ENCODE peak calls at places on chromosomes 4 and X, in four cellular contexts. One of them, this sample, is unnamed.

GRCh38 chrX:148885203-148885602 is 384.8 kb downstream of the AFF2 start:
- DNase-seq in heart left ventricle: no peak
- DNase-seq in amniotic epithelial cell: no peak
- DNase-seq in anterior cingulate cortex: no peak
- DNase-seq in this sample: no peak

GRCh38 chrX:39859991-39860861 is 237.5 kb downstream of the BCOR start:
- DNase-seq in heart left ventricle: no peak
- DNase-seq in amniotic epithelial cell: peak
- DNase-seq in anterior cingulate cortex: no peak
- DNase-seq in this sample: no peak

GRCh38 chr4:169090479-169091215 is 80.6 kb upstream of the CBR4 start:
- DNase-seq in amniotic epithelial cell: no peak
- DNase-seq in anterior cingulate cortex: no peak
- DNase-seq in heart left ventricle: no peak
- DNase-seq in this sample: no peak

GRCh38 chrX:14027031-14027430 is 2.7 kb downstream of the GEMIN8 start:
- DNase-seq in amniotic epithelial cell: peak
- DNase-seq in anterior cingulate cortex: peak
- DNase-seq in heart left ventricle: peak
- DNase-seq in this sample: peak

GRCh38 chrX:22585831-22586230 is 313.1 kb downstream of the CBLL2 start:
- DNase-seq in heart left ventricle: no peak
- DNase-seq in amniotic epithelial cell: no peak
- DNase-seq in anterior cingulate cortex: no peak
- DNase-seq in this sample: no peak

GRCh38 chr4:54879576-54879975 is 221.8 kb downstream of the KIT start:
- DNase-seq in anterior cingulate cortex: no peak
- DNase-seq in heart left ventricle: no peak
- DNase-seq in amniotic epithelial cell: peak
- DNase-seq in this sample: no peak

GRCh38 chr4:82513382-82513781 is 48.4 kb downstream of the TMEM150C start:
- DNase-seq in anterior cingulate cortex: no peak
- DNase-seq in heart left ventricle: no peak
- DNase-seq in amniotic epithelial cell: no peak
- DNase-seq in this sample: no peak

GRCh38 chrX:21940356-21940829 is at the start of gene SMS:
- DNase-seq in amniotic epithelial cell: peak
- DNase-seq in anterior cingulate cortex: peak
- DNase-seq in heart left ventricle: peak
- DNase-seq in this sample: peak

GRCh38 chr4:157075811-157076577 is at the start of gene GLRB:
- DNase-seq in anterior cingulate cortex: no peak
- DNase-seq in amniotic epithelial cell: no peak
- DNase-seq in heart left ventricle: peak
- DNase-seq in this sample: peak

GRCh38 chrX:142873214-142873613 is 152.5 kb upstream of the SPANXN4 start:
- DNase-seq in amniotic epithelial cell: no peak
- DNase-seq in heart left ventricle: no peak
- DNase-seq in anterior cingulate cortex: no peak
- DNase-seq in this sample: no peak

GRCh38 chrX:34893741-34894140 is 48.9 kb upstream of the FAM47B start:
- DNase-seq in amniotic epithelial cell: no peak
- DNase-seq in anterior cingulate cortex: no peak
- DNase-seq in heart left ventricle: no peak
- DNase-seq in this sample: no peak

GRCh38 chr4:74038161-74039064 is at the start of gene CXCL3:
- DNase-seq in heart left ventricle: peak
- DNase-seq in anterior cingulate cortex: peak
- DNase-seq in amniotic epithelial cell: peak
- DNase-seq in this sample: no peak

GRCh38 chr4:7798215-7798995 is 141.3 kb downstream of the AFAP1 start:
- DNase-seq in anterior cingulate cortex: no peak
- DNase-seq in amniotic epithelial cell: no peak
- DNase-seq in heart left ventricle: no peak
- DNase-seq in this sample: no peak

GRCh38 chr4:128159967-128160366 is 98.9 kb downstream of the LARP1B start:
- DNase-seq in anterior cingulate cortex: no peak
- DNase-seq in amniotic epithelial cell: peak
- DNase-seq in heart left ventricle: no peak
- DNase-seq in this sample: no peak

GRCh38 chr4:7665321-7665720 is 230.6 kb upstream of the PSAPL1 start:
- DNase-seq in heart left ventricle: peak
- DNase-seq in anterior cingulate cortex: no peak
- DNase-seq in amniotic epithelial cell: no peak
- DNase-seq in this sample: no peak

GRCh38 chrX:150062292-150063137 is 124.2 kb upstream of the EOLA2 start:
- DNase-seq in anterior cingulate cortex: no peak
- DNase-seq in amniotic epithelial cell: peak
- DNase-seq in heart left ventricle: no peak
- DNase-seq in this sample: peak

GRCh38 chrX:123361371-123361770 is 177.3 kb downstream of the GRIA3 start:
- DNase-seq in amniotic epithelial cell: no peak
- DNase-seq in anterior cingulate cortex: no peak
- DNase-seq in heart left ventricle: no peak
- DNase-seq in this sample: no peak

GRCh38 chr4:16824278-16824806 is 74.1 kb downstream of the LDB2 start:
- DNase-seq in amniotic epithelial cell: no peak
- DNase-seq in heart left ventricle: no peak
- DNase-seq in anterior cingulate cortex: no peak
- DNase-seq in this sample: no peak

GRCh38 chrX:13140007-13140406 is 95.6 kb upstream of the FAM9C start:
- DNase-seq in anterior cingulate cortex: no peak
- DNase-seq in amniotic epithelial cell: no peak
- DNase-seq in heart left ventricle: no peak
- DNase-seq in this sample: no peak

GRCh38 chrX:121307441-121307840 is 260.0 kb downstream of the GLUD2 start:
- DNase-seq in anterior cingulate cortex: no peak
- DNase-seq in heart left ventricle: no peak
- DNase-seq in amniotic epithelial cell: no peak
- DNase-seq in this sample: no peak

GRCh38 chr4:15240764-15241163 is 187.1 kb upstream of the C1QTNF7 start:
- DNase-seq in amniotic epithelial cell: peak
- DNase-seq in anterior cingulate cortex: no peak
- DNase-seq in heart left ventricle: no peak
- DNase-seq in this sample: no peak

This sample was measured in putamen.